ENCODE peak calls at places on chromosome 22, in eight cellular contexts. P is AG09309; V is pancreas; Y is activated naive CD8-positive, alpha-beta T cell treated with anti-CD3 and anti-CD28 coated beads, Interleukin-2, amount 50 U/mL, for 16 hours; X is NCI-H1694; M is stimulated activated CD4-positive, alpha-beta T cell treated with anti-CD3 and anti-CD28 coated beads, Interleukin-2, amount 100 ng/mL, for 48 hours; Z is RWPE1; I is CD4-positive, alpha-beta T cell. B is an unnamed sample.

GRCh38 chr22:37201066-37201820 is 11.0 kb downstream of the SSTR3 start:
- DNase-seq in P (no peak), V (no peak), Y (no peak), X (no peak), M (no peak), Z (no peak), I (no peak), B (no peak)

GRCh38 chr22:29385748-29386147 is 2.6 kb downstream of the AP1B1 start:
- DNase-seq in P (no peak), V (no peak), Y (no peak), X (no peak), M (no peak), Z (no peak), I (no peak), B (peak)

GRCh38 chr22:40714514-40714966 is 35.3 kb downstream of the MCHR1 start:
- DNase-seq in P (no peak), V (no peak), Y (no peak), X (no peak), M (no peak), Z (no peak), I (no peak), B (no peak)

GRCh38 chr22:39463931-39464390 is 7.1 kb downstream of the MGAT3 start:
- DNase-seq in P (no peak), V (no peak), Y (no peak), X (no peak), M (no peak), Z (no peak), I (no peak), B (no peak)

GRCh38 chr22:24466831-24467249 is 28.3 kb upstream of the UPB1 start:
- DNase-seq in P (peak), V (no peak), Y (no peak), X (no peak), M (no peak), Z (no peak), I (no peak), B (no peak)

GRCh38 chr22:41799486-41800347 is 762 bp upstream of the CCDC134 start:
- DNase-seq in P (no peak), V (peak), Y (no peak), X (no peak), M (peak), Z (peak), I (no peak), B (peak)

GRCh38 chr22:38074181-38075104 is 9.5 kb downstream of the SLC16A8 start:
- DNase-seq in P (no peak), V (peak), Y (no peak), X (no peak), M (no peak), Z (no peak), I (no peak), B (no peak)

GRCh38 chr22:32998373-32998772 is 59.8 kb downstream of the SYN3 start:
- DNase-seq in P (no peak), V (no peak), Y (no peak), X (no peak), M (no peak), Z (no peak), I (no peak), B (no peak)

GRCh38 chr22:46052331-46052771 is 75.4 kb upstream of the WNT7B start:
- DNase-seq in P (no peak), V (peak), Y (no peak), X (no peak), M (no peak), Z (no peak), I (no peak), B (no peak)

GRCh38 chr22:45834241-45834640 is 142.7 kb downstream of the WNT7B start:
- DNase-seq in P (no peak), V (no peak), Y (no peak), X (no peak), M (no peak), Z (no peak), I (no peak), B (no peak)

GRCh38 chr22:18966748-18967147 is 30.7 kb upstream of the PRODH start:
- DNase-seq in P (no peak), V (peak), Y (no peak), X (peak), M (no peak), Z (no peak), I (no peak), B (no peak)

GRCh38 chr22:38570841-38571364 is 920 bp upstream of the DMC1 start:
- DNase-seq in P (no peak), V (peak), Y (peak), X (no peak), M (peak), Z (peak), I (peak), B (peak)

GRCh38 chr22:24175160-24175808 is 6.0 kb upstream of the SUSD2 start:
- DNase-seq in P (no peak), V (peak), Y (peak), X (peak), M (peak), Z (peak), I (peak), B (peak)

GRCh38 chr22:31056986-31057599 is 24.0 kb upstream of the SMTN start:
- DNase-seq in P (no peak), V (no peak), Y (no peak), X (no peak), M (no peak), Z (no peak), I (no peak), B (no peak)

GRCh38 chr22:28283025-28283654 is 364.1 kb upstream of the PITPNB start:
- DNase-seq in P (no peak), V (no peak), Y (no peak), X (no peak), M (no peak), Z (no peak), I (no peak), B (no peak)

GRCh38 chr22:30500628-30501027 is 4.9 kb downstream of the SEC14L4 start:
- DNase-seq in P (no peak), V (no peak), Y (no peak), X (no peak), M (no peak), Z (no peak), I (no peak), B (no peak)

GRCh38 chr22:20647586-20648305 is 126.2 kb upstream of the SERPIND1 start:
- DNase-seq in P (no peak), V (no peak), Y (no peak), X (no peak), M (no peak), Z (no peak), I (no peak), B (no peak)

GRCh38 chr22:46851311-46851710 is 88.9 kb downstream of the TBC1D22A start:
- DNase-seq in P (no peak), V (no peak), Y (no peak), X (no peak), M (no peak), Z (no peak), I (no peak), B (no peak)

B was measured in stimulated activated naive B cell treated with anti-CD40 and anti-IgM and Interleukin-4, amounts not matched to agents 10 μg/mL and 1 μg/mL and 100 μg/mL, for 72 hours.